ENCODE peak calls at places on chromosomes 13 and 19, in six cellular contexts. Q is neural progenitor cell, D is foreskin fibroblast, X is kidney epithelial cell, H is astrocyte of the spinal cord, Z is pancreas. B is an unnamed sample.

GRCh38 chr19:21835810-21836444 is at the start of gene ZNF43:
- DNase-seq in X (peak), H (peak), Z (peak), D (peak), Q (peak), B (peak)

GRCh38 chr19:51127755-51128154 is 3.0 kb downstream of the SIGLEC9 start:
- DNase-seq in D (no peak), X (no peak), Z (no peak), Q (no peak), H (no peak), B (no peak)

GRCh38 chr19:289651-290538 is 1.3 kb downstream of the PLPP2 start:
- DNase-seq in D (peak), Q (no peak), X (peak), H (peak), Z (peak), B (peak)

GRCh38 chr19:7004313-7004931 is 16.8 kb downstream of the MBD3L2B start:
- DNase-seq in Z (no peak), D (peak), H (peak), Q (peak), X (peak), B (no peak)

GRCh38 chr13:31200636-31200970 is 828 bp downstream of the B3GLCT start:
- DNase-seq in Z (peak), D (no peak), H (peak), Q (peak), X (no peak), B (no peak)

GRCh38 chr13:113915012-113915763 is 51.3 kb upstream of the GAS6 start:
- DNase-seq in Z (no peak), Q (no peak), X (no peak), H (no peak), D (no peak), B (no peak)

GRCh38 chr19:11279505-11280236 is 16.3 kb upstream of the TSPAN16 start:
- DNase-seq in X (no peak), H (no peak), D (no peak), Z (no peak), Q (no peak), B (peak)

GRCh38 chr19:18023596-18024212 is 15.7 kb downstream of the ARRDC2 start:
- DNase-seq in Z (no peak), H (peak), Q (no peak), D (no peak), X (no peak), B (no peak)

GRCh38 chr13:107669356-107669755 is 546.0 kb downstream of the LIG4 start:
- DNase-seq in D (no peak), H (peak), Z (no peak), X (no peak), Q (no peak), B (peak)

GRCh38 chr13:24254151-24254810 is 55.1 kb upstream of the C1QTNF9 start:
- DNase-seq in X (no peak), D (peak), Z (no peak), Q (no peak), H (no peak), B (no peak)

GRCh38 chr19:3520166-3521103 is 14.3 kb downstream of the FZR1 start:
- DNase-seq in H (no peak), D (no peak), Q (no peak), Z (no peak), X (no peak), B (no peak)

GRCh38 chr19:19662344-19662743 is 1.1 kb downstream of the ATP13A1 start:
- DNase-seq in H (no peak), D (no peak), X (no peak), Q (no peak), Z (no peak), B (no peak)

GRCh38 chr19:8334458-8335342 is 8.4 kb downstream of the KANK3 start:
- DNase-seq in D (peak), X (no peak), Z (peak), Q (peak), H (peak), B (no peak)

GRCh38 chr13:91112191-91112579 is 235.3 kb upstream of the MIR17HG start:
- DNase-seq in X (no peak), D (no peak), Q (no peak), H (no peak), Z (no peak), B (no peak)

GRCh38 chr19:48644839-48645651 is 942 bp downstream of the CA11 start:
- DNase-seq in Q (peak), D (no peak), X (no peak), H (peak), Z (peak), B (no peak)

GRCh38 chr13:34243396-34243795 is 425.4 kb downstream of the RFC3 start:
- DNase-seq in H (no peak), D (no peak), X (no peak), Q (no peak), Z (no peak), B (no peak)
- H3K4me3 ChIP-seq in H (no peak), D (no peak), X (no peak), Q (no peak), Z (no peak), B (no peak)

GRCh38 chr19:1509589-1510441 is 3.0 kb downstream of the ADAMTSL5 start:
- DNase-seq in Z (no peak), X (no peak), Q (no peak), D (no peak), H (no peak), B (no peak)
- TF ChIP-seq CTCF in Z (no peak), X (no peak), Q (no peak), D (no peak), H (no peak), B (no peak)

GRCh38 chr13:97224544-97225324 is 2.6 kb downstream of the MBNL2 start:
- DNase-seq in Q (no peak), Z (peak), D (no peak), X (no peak), H (peak), B (peak)

GRCh38 chr13:97225533-97225932 is 3.4 kb downstream of the MBNL2 start:
- DNase-seq in D (no peak), H (no peak), X (no peak), Z (no peak), Q (no peak), B (no peak)

GRCh38 chr13:97223711-97224461 is 1.8 kb downstream of the MBNL2 start:
- DNase-seq in Q (peak), Z (peak), D (peak), H (peak), X (peak), B (peak)

GRCh38 chr13:97226788-97227627 is 4.9 kb downstream of the MBNL2 start:
- DNase-seq in X (no peak), H (no peak), D (no peak), Z (no peak), Q (no peak), B (no peak)

GRCh38 chr13:97226013-97226412 is 3.9 kb downstream of the MBNL2 start:
- DNase-seq in X (no peak), H (no peak), D (no peak), Z (peak), Q (no peak), B (no peak)
- H3K4me3 ChIP-seq in X (no peak), H (no peak), D (peak), Z (peak), Q (no peak), B (peak)

DNA sequence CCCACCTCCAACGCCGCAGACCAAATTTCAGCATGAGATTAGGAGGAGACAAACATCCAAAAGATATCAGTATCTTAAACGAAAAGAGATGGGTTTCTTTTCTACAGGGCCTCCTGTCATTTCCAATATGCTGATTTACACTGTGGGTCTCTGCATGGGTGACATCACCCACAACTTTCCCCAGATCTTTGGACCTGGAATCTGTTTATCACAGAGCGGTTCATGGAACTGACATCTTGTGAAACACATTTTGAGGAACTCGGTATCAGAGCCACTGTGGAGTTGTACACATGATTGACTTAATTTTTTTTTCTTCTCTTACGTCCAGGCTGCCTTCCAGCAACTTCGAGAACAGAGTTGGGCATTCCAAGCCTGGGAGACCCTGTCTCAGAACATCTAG is 80.3 kb upstream of the SERP2 start:
- DNase-seq in Z (no peak), H (no peak), X (no peak), Q (no peak), D (no peak), B (no peak)
- TF ChIP-seq CTCF in Z (no peak), H (no peak), X (no peak), Q (no peak), D (no peak), B (no peak)

GRCh38 chr19:53907690-53908089 is 1.4 kb upstream of the CACNG7 start:
- DNase-seq in X (no peak), Q (no peak), D (no peak), Z (no peak), H (no peak), B (no peak)

GRCh38 chr19:53906211-53907192 is 2.6 kb upstream of the CACNG7 start:
- DNase-seq in X (no peak), Q (peak), H (no peak), D (no peak), Z (peak), B (no peak)

GRCh38 chr19:53905787-53906186 is 3.3 kb upstream of the CACNG7 start:
- DNase-seq in Q (no peak), H (no peak), D (no peak), Z (no peak), X (no peak), B (no peak)

GRCh38 chr19:53908106-53908932 is 759 bp upstream of the CACNG7 start:
- DNase-seq in X (no peak), Q (peak), Z (peak), D (peak), H (peak), B (peak)

GRCh38 chr19:53907193-53907581 is 1.9 kb upstream of the CACNG7 start:
- DNase-seq in X (no peak), H (no peak), Q (no peak), Z (no peak), D (no peak), B (no peak)
- H3K4me3 ChIP-seq in X (no peak), H (no peak), Q (no peak), Z (no peak), D (no peak), B (no peak)

GRCh38 chr13:99436686-99437416 is 64.4 kb upstream of the TM9SF2 start:
- DNase-seq in D (peak), Q (peak), H (peak), Z (peak), X (peak), B (peak)
- TF ChIP-seq CTCF in D (peak), Q (peak), H (peak), Z (peak), X (peak), B (peak)

GRCh38 chr13:45481688-45482087 is 16.9 kb downstream of the COG3 start:
- DNase-seq in H (no peak), Z (no peak), D (no peak), Q (no peak), X (no peak), B (no peak)
- H3K4me3 ChIP-seq in H (no peak), Z (no peak), D (no peak), Q (no peak), X (no peak), B (no peak)

GRCh38 chr13:32378012-32378411 is 49.9 kb downstream of the N4BP2L1 start:
- DNase-seq in H (no peak), D (no peak), X (no peak), Q (no peak), Z (no peak), B (no peak)
- TF ChIP-seq CTCF in H (no peak), D (no peak), X (no peak), Q (no peak), Z (no peak), B (no peak)

GRCh38 chr13:112605531-112605990 is 17.6 kb upstream of the TUBGCP3 start:
- DNase-seq in D (peak), Z (no peak), H (no peak), Q (no peak), X (no peak), B (no peak)
- H3K4me3 ChIP-seq in D (peak), Z (peak), H (peak), Q (peak), X (peak), B (peak)

DNA sequence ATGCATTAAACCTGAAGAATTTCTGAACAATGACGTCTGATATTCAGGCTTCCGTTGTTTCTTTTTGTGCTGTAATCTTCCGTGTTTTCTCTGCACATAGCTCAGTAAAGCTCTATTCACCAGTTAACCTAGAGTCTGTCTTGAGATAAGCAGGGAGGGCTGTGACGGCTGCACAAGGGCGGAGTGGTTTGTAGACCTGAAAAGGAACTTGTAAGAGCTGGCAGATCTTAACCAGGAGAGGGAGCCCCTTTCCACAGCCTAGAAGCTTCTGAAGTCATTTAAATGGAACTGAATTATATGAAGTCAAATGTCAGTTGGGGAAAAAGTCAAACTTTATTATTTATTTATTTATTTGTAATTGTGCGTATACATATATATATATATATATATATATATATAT is 27.5 kb downstream of the DPRX start:
- DNase-seq in Z (no peak), Q (peak), D (no peak), H (no peak), X (no peak), B (no peak)
- TF ChIP-seq CTCF in Z (no peak), Q (peak), D (no peak), H (no peak), X (no peak), B (no peak)

B was measured in astrocyte of the cerebellum.